ENCODE peak calls at places on chromosomes 13 and 19, in eight cellular contexts. J is tibial nerve; T is OCI-LY7; W is fibroblast of lung; Z is effector memory CD4-positive, alpha-beta T cell; M is ovary; O is CD8-positive, alpha-beta T cell; F is thoracic aorta. B is an unnamed sample.
A peak's percentile ranks its signal among the peaks of the same experiment; 100 is the strongest.

GRCh38 chr13:30789360-30789862 is 54.1 kb downstream of the ALOX5AP start:
- DNase-seq in T (no peak), O (no peak), F (no peak), W (no peak), M (no peak), J (no peak), Z (no peak), B (no peak)

GRCh38 chr19:48991823-48992570 is 1.1 kb downstream of the GYS1 start:
- DNase-seq in F (peak; percentile 68), T (no peak), Z (no peak), J (peak; percentile 71), M (peak; percentile 60), O (no peak), W (peak; percentile 81), B (peak; percentile 74)

GRCh38 chr13:33611016-33611805 is 206.7 kb upstream of the RFC3 start:
- DNase-seq in M (peak; percentile 40), F (peak; percentile 13), Z (no peak), W (peak; percentile 85), J (peak; percentile 41), O (no peak), T (no peak), B (peak; percentile 78)

GRCh38 chr13:44879452-44880058 is 109.7 kb downstream of the NUFIP1 start:
- DNase-seq in M (no peak), J (no peak), O (no peak), T (peak; percentile 43), Z (no peak), F (no peak), W (peak; percentile 60), B (no peak)

GRCh38 chr13:25980255-25980654 is 71.6 kb downstream of the SHISA2 start:
- DNase-seq in O (no peak), Z (no peak), W (peak; percentile 10), M (no peak), F (no peak), J (no peak), T (peak; percentile 17), B (no peak)

GRCh38 chr13:79678100-79678499 is 197.1 kb downstream of the NDFIP2 start:
- DNase-seq in T (no peak), M (no peak), F (no peak), J (no peak), W (peak; percentile 72), O (no peak), Z (no peak), B (no peak)

GRCh38 chr13:109145631-109146030 is 516.2 kb downstream of the MYO16 start:
- DNase-seq in O (no peak), Z (no peak), J (peak; percentile 45), M (no peak), F (no peak), T (peak; percentile 50), W (peak; percentile 64), B (no peak)

GRCh38 chr13:18948012-18948663 is 233.5 kb downstream of the TUBA3C start:
- DNase-seq in Z (no peak), O (no peak), J (no peak), W (no peak), M (no peak), F (no peak), T (no peak), B (no peak)

GRCh38 chr13:110575322-110576069 is 14.0 kb upstream of the RAB20 start:
- DNase-seq in O (no peak), W (peak; percentile 9), J (peak; percentile 33), M (no peak), Z (no peak), F (no peak), T (no peak), B (peak; percentile 33)

GRCh38 chr13:113927661-113928581 is 46.0 kb downstream of the C13orf46 start:
- DNase-seq in F (peak; percentile 0), W (peak; percentile 90), M (peak; percentile 65), Z (no peak), T (no peak), J (peak; percentile 77), O (no peak), B (peak; percentile 55)

GRCh38 chr13:46307554-46307953 is 79.5 kb downstream of the RUBCNL start:
- DNase-seq in W (no peak), T (no peak), Z (no peak), J (no peak), O (no peak), M (no peak), F (no peak), B (no peak)

GRCh38 chr13:106118996-106119395 is 416.5 kb downstream of the EFNB2 start:
- DNase-seq in Z (no peak), M (no peak), J (no peak), W (peak; percentile 61), F (no peak), T (no peak), O (no peak), B (no peak)

GRCh38 chr13:95624020-95624419 is 20.5 kb downstream of the DZIP1 start:
- DNase-seq in T (peak; percentile 38), O (no peak), M (no peak), W (peak; percentile 52), F (no peak), J (no peak), Z (no peak), B (no peak)

GRCh38 chr13:33176526-33176925 is 109.0 kb downstream of the STARD13 start:
- DNase-seq in O (no peak), Z (no peak), J (no peak), W (no peak), F (no peak), T (no peak), M (no peak), B (no peak)

GRCh38 chr13:48808689-48809088 is 155.0 kb downstream of the CYSLTR2 start:
- DNase-seq in M (no peak), Z (no peak), W (peak; percentile 72), O (no peak), T (no peak), J (no peak), F (no peak), B (no peak)

GRCh38 chr19:19599190-19599535 is 19.3 kb downstream of the PBX4 start:
- DNase-seq in W (no peak), Z (no peak), J (no peak), F (no peak), O (no peak), M (no peak), T (no peak), B (no peak)

GRCh38 chr13:49042476-49042875 is 66.8 kb downstream of the FNDC3A start:
- DNase-seq in M (no peak), J (no peak), F (no peak), T (no peak), W (peak; percentile 85), O (no peak), Z (no peak), B (no peak)

GRCh38 chr19:53131732-53132131 is 978 bp downstream of the ZNF415 start:
- DNase-seq in J (no peak), T (no peak), W (no peak), M (no peak), F (no peak), O (no peak), Z (no peak), B (no peak)

GRCh38 chr19:47106819-47107200 is 6.8 kb downstream of the ZC3H4 start:
- DNase-seq in W (peak; percentile 58), M (no peak), J (no peak), F (no peak), T (no peak), O (no peak), Z (no peak), B (no peak)
- H3K27ac ChIP-seq in W (peak overlapping the region; percentile 53), M (no peak overlapping the region), J (peak overlapping the region; percentile 100), F (peak overlapping the region; percentile 100), T (peak overlapping the region; percentile 93), O (peak overlapping the region; percentile 30), Z (peak overlapping the region; percentile 99), B (peak overlapping the region; percentile 60)

DNA sequence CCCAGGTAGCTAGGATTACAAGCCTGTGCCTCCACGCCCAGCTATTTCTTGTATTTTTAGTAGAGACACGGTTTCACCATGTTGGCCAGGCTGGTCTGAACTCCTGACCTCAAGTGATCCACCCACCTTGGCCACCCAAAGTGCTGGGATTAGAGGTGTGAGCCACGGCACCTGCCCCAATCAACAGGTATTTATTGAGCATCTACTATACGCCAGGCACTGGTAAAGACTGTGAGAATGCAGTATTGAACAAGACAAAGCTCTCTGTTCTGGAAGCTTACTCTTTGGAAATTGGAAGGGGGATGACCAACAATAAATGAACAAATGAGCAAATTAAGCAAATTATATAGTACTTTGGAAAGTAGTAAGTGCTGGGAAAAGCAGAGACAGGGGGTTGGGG is 21.4 kb upstream of the ERCC1 start:
- DNase-seq in W (no peak), F (no peak), O (no peak), Z (no peak), M (no peak), J (no peak), T (no peak), B (no peak)
- H3K4me1 ChIP-seq in W (peaks cover 16% of the 10 kb centered on the region), F (peaks cover 19% of the 10 kb centered on the region), O (peaks cover 45% of the 10 kb centered on the region), Z (peaks cover 47% of the 10 kb centered on the region), M (peaks cover 12% of the 10 kb centered on the region), J (peaks cover 10% of the 10 kb centered on the region), T (peaks cover 54% of the 10 kb centered on the region), B (peaks cover 55% of the 10 kb centered on the region)

GRCh38 chr19:5157186-5157585 is 183.4 kb downstream of the PTPRS start:
- DNase-seq in T (no peak), J (no peak), O (no peak), W (no peak), M (no peak), F (no peak), Z (no peak), B (no peak)
- H3K4me3 ChIP-seq in T (no peak overlapping the region), J (no peak overlapping the region), O (no peak overlapping the region), W (no peak overlapping the region), M (no peak overlapping the region), F (no peak overlapping the region), Z (no peak overlapping the region), B (no peak overlapping the region)

GRCh38 chr19:35715355-35715809 is 2.4 kb upstream of the KMT2B start:
- DNase-seq in M (no peak), O (no peak), T (no peak), Z (no peak), W (no peak), F (no peak), J (no peak), B (no peak)

GRCh38 chr19:35712910-35713845 is 4.6 kb upstream of the KMT2B start:
- DNase-seq in Z (no peak), W (no peak), O (no peak), M (no peak), J (no peak), T (no peak), F (no peak), B (no peak)

GRCh38 chr19:35712529-35712909 is 5.3 kb upstream of the KMT2B start:
- DNase-seq in J (no peak), T (no peak), W (no peak), O (no peak), F (no peak), Z (no peak), M (no peak), B (no peak)

GRCh38 chr19:35714601-35715354 is 3.0 kb upstream of the KMT2B start:
- DNase-seq in Z (no peak), F (no peak), T (peak; percentile 51), W (no peak), O (no peak), M (no peak), J (no peak), B (no peak)

DNA sequence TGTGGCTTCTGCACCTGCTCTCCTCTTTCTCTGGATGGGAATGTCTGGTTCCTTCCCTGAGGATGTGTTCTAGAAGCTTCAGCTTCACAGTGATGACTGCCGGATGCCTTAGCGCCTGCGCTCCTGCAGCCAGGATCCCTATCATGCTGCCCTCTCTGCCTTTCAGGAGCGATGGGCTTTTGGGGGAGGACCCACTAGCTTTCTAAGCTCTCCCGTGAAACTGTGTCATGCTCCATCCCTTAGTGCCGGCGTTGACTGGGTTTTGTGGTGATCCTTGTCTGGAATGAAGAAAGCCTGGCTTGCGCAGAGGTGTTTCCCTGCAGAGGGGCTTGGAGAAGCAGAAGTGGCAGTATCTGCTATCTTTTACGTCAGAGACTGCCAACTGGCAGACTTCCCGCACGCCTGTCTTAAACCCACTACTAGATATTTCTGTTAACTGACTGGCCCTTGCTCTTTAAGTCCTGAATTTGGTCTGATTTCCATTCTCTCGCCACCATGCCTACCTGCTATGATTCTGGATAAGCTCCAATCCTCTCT is 3.8 kb upstream of the KMT2B start:
- DNase-seq in W (no peak), M (no peak), F (no peak), T (no peak), O (no peak), Z (no peak), J (no peak), B (no peak)
- H3K27ac ChIP-seq in W (no peak overlapping the region), M (no peak overlapping the region), F (no peak overlapping the region), T (no peak overlapping the region), O (peak overlapping the region; percentile 11), Z (no peak overlapping the region), J (no peak overlapping the region), B (no peak overlapping the region)